ENCODE peak calls at places on chromosomes 16 and 17, in five cellular contexts. X, R, P, A and K are unnamed samples.

GRCh38 chr16:52386694-52387093 is 160.2 kb downstream of the TOX3 start:
- DNase-seq in R (no peak), X (no peak), P (no peak), A (no peak), K (no peak)

GRCh38 chr17:1134634-1135324 is 45.0 kb downstream of the ABR start:
- DNase-seq in X (no peak), R (no peak), P (no peak), A (no peak), K (no peak)

GRCh38 chr17:66302761-66303626 is 581 bp downstream of the PRKCA start:
- DNase-seq in A (peak), R (no peak), P (peak), X (peak), K (peak)

GRCh38 chr16:72241930-72242329 is 70.0 kb upstream of the PMFBP1 start:
- DNase-seq in X (peak), R (peak), P (peak), A (peak), K (peak)

GRCh38 chr16:5056347-5056746 is 9.4 kb downstream of the C16orf89 start:
- DNase-seq in R (peak), A (peak), P (peak), X (peak), K (peak)

GRCh38 chr17:76530826-76531500 is 6.5 kb downstream of the CYGB start:
- DNase-seq in P (no peak), A (no peak), X (peak), R (no peak), K (no peak)

GRCh38 chr17:22090263-22090935 is 398.1 kb downstream of the KCNJ18 start:
- DNase-seq in P (no peak), A (no peak), X (no peak), R (no peak), K (no peak)

GRCh38 chr16:69917739-69918138 is 33.4 kb upstream of the CLEC18A start:
- DNase-seq in X (no peak), A (no peak), R (no peak), P (peak), K (no peak)

GRCh38 chr17:59400858-59401257 is 69.4 kb downstream of the YPEL2 start:
- DNase-seq in X (no peak), A (no peak), R (no peak), P (no peak), K (no peak)

GRCh38 chr17:76146053-76146875 is 5.2 kb upstream of the FOXJ1 start:
- DNase-seq in X (no peak), P (no peak), R (no peak), A (no peak), K (no peak)

GRCh38 chr17:78839173-78839761 is 1.3 kb downstream of the USP36 start:
- DNase-seq in A (no peak), X (no peak), R (no peak), P (no peak), K (peak)

GRCh38 chr17:65749479-65749878 is 188.0 kb upstream of the AXIN2 start:
- DNase-seq in X (no peak), A (no peak), P (no peak), R (peak), K (no peak)

GRCh38 chr17:37821025-37821713 is 76.3 kb upstream of the HNF1B start:
- DNase-seq in A (no peak), R (no peak), P (no peak), X (no peak), K (peak)

GRCh38 chr16:19532601-19533000 is 8.9 kb downstream of the CCP110 start:
- DNase-seq in X (no peak), R (no peak), A (no peak), P (no peak), K (no peak)

GRCh38 chr16:53945996-53946395 is 242.0 kb downstream of the FTO start:
- DNase-seq in X (peak), P (peak), R (peak), A (no peak), K (no peak)

GRCh38 chr17:30379303-30380105 is 777 bp downstream of the CPD start:
- DNase-seq in A (peak), X (peak), P (peak), R (no peak), K (peak)

GRCh38 chr17:3804503-3804931 is 3.5 kb upstream of the ITGAE start:
- DNase-seq in A (no peak), P (no peak), X (no peak), R (no peak), K (no peak)

GRCh38 chr17:30217054-30217453 is 18.4 kb downstream of the SLC6A4 start:
- DNase-seq in P (no peak), A (no peak), X (no peak), R (no peak), K (no peak)

GRCh38 chr16:89922477-89922883 is 662 bp upstream of the TUBB3 start:
- DNase-seq in A (peak), P (peak), R (peak), X (peak), K (no peak)

GRCh38 chr16:88527186-88527936 is 42.8 kb upstream of the ZC3H18 start:
- DNase-seq in R (peak), P (peak), X (peak), A (peak), K (no peak)

GRCh38 chr16:86911311-86911999 is 333.1 kb downstream of the FOXL1 start:
- DNase-seq in X (no peak), A (no peak), P (no peak), R (no peak), K (no peak)

GRCh38 chr16:2033057-2033911 is 6.6 kb downstream of the NHERF2 start:
- DNase-seq in A (no peak), X (peak), R (no peak), P (peak), K (no peak)

GRCh38 chr16:57477531-57478202 is 8.6 kb downstream of the DOK4 start:
- DNase-seq in P (peak), R (no peak), X (peak), A (no peak), K (no peak)

GRCh38 chr16:1645914-1646525 is 32.1 kb upstream of the JPT2 start:
- DNase-seq in P (no peak), R (no peak), A (no peak), X (no peak), K (no peak)

GRCh38 chr16:88907768-88908167 is 41.3 kb upstream of the PABPN1L start:
- DNase-seq in A (no peak), R (no peak), X (no peak), P (no peak), K (no peak)

GRCh38 chr16:29745853-29746345 is at the start of gene C16orf54:
- DNase-seq in X (no peak), A (peak), P (no peak), R (no peak), K (peak)

GRCh38 chr17:61247438-61247837 is 152.2 kb upstream of the TBX2 start:
- DNase-seq in P (no peak), X (no peak), R (no peak), A (no peak), K (no peak)

GRCh38 chr16:11032922-11033291 is 88.5 kb downstream of the CLEC16A start:
- DNase-seq in A (no peak), R (no peak), X (no peak), P (peak), K (no peak)

GRCh38 chr16:57628008-57628781 is at the start of gene ADGRG1:
- DNase-seq in X (peak), P (peak), R (peak), A (peak), K (no peak)

GRCh38 chr16:12876778-12877177 is 24.6 kb upstream of the SHISA9 start:
- DNase-seq in X (no peak), P (no peak), A (no peak), R (no peak), K (no peak)

GRCh38 chr16:22813223-22813945 is 578 bp upstream of the HS3ST2 start:
- DNase-seq in X (peak), R (no peak), P (peak), A (peak), K (no peak)

GRCh38 chr16:20300312-20301097 is 26.8 kb downstream of the GP2 start:
- DNase-seq in A (peak), X (peak), R (peak), P (peak), K (peak)

GRCh38 chr16:2842340-2843000 is 12.4 kb downstream of the ZG16B start:
- DNase-seq in A (peak), P (peak), R (peak), X (peak), K (no peak)

GRCh38 chr16:60274431-60275017 is 1540.4 kb upstream of the GOT2 start:
- DNase-seq in A (no peak), P (no peak), X (no peak), R (no peak), K (no peak)

GRCh38 chr16:72091217-72091616 is 2.2 kb downstream of the TXNL4B start:
- DNase-seq in A (peak), X (no peak), R (no peak), P (no peak), K (no peak)

GRCh38 chr16:64957246-64957645 is 164.6 kb downstream of the CDH11 start:
- DNase-seq in R (no peak), X (no peak), P (no peak), A (no peak), K (no peak)

GRCh38 chr17:74453665-74454196 is 12.7 kb upstream of the CD300A start:
- DNase-seq in P (peak), R (no peak), X (peak), A (peak), K (peak)

GRCh38 chr17:29162909-29163341 is 17.3 kb downstream of the MYO18A start:
- DNase-seq in R (no peak), A (no peak), X (no peak), P (no peak), K (no peak)

GRCh38 chr16:70795513-70795912 is 5.4 kb downstream of the VAC14 start:
- DNase-seq in R (no peak), X (no peak), P (no peak), A (no peak), K (no peak)

DNA sequence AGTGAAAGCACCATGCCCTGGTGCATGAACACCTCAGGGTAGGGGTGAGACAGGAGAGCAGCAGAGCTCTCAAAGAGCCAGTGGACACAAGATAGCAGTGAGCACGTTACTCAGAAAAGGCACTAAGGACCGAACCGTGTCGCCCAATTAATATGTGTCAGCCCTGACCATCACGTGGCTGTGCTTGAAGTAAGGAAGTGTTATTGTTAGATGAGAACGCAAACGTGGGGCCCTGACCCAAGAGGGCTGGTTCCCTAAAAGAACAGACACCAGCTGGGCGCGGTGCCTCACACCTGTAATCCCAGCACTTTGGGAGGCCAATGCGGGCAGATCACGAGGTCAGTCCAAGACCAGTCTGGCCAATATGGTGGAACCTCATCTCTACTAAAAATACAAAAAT is 16.3 kb downstream of the AXIN1 start:
- DNase-seq in R (no peak), A (no peak), P (no peak), X (no peak), K (no peak)
- H3K9ac ChIP-seq in R (no peak), A (no peak), P (no peak), X (no peak), K (no peak)

GRCh38 chr17:8158267-8159031 is 4.3 kb downstream of the VAMP2 start:
- DNase-seq in R (peak), X (peak), A (peak), P (peak), K (peak)
- H3K9ac ChIP-seq in R (peak), X (peak), A (peak), P (no peak), K (peak)

DNA sequence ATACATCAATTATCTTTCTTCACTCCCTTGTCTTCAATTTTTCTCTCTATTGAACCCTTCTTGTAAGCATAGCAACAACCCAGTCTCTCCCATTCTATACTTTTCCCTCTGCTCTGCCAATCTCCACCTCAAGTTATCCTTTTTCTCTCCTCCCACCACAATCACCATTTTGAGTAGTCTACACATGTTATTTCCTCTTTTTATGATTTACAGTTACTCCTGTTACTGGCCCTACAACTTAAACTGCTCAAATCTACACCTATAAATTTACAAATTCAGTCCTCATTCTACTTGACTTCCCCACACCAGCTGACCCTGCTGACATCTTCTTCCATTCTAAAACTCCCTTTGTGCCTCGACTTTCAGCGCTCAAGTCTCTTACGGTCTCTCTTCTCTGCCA is 84.6 kb downstream of the SPAG9 start:
- DNase-seq in A (no peak), X (no peak), R (no peak), P (no peak), K (no peak)
- H3K9ac ChIP-seq in A (no peak), X (peak), R (no peak), P (no peak), K (no peak)

DNA sequence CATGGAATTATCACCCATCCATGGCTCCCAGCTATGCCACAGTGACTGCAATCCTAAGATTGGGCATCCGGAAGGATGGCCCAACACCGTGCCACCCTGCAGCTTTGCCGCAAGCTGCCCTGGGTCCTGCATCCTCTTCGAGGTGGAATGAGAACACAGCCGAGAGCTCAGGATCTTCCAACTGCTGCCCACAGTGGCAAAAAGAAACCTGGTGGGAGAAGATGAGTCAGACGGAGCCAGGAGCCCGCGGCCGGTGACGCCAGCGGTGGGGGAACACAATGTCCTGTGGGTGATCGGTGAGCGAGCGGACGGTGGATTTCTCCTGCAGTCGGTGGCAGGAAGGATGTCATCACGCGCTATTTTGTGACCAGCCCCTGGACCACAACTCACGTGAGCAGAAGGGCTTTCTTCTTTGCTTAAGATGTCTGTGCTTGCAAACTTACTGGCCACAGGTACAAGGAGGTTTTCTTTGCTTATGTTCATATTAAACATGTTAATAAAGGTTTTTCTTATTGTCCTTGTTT is 20.1 kb downstream of the CD7 start:
- DNase-seq in X (peak), R (no peak), A (peak), P (no peak), K (peak)
- H3K9ac ChIP-seq in X (peak), R (peak), A (peak), P (no peak), K (peak)